ENCODE peak calls at places on chromosomes 16 and 17, in seven cellular contexts. Y is psoas muscle, R is cardiac fibroblast, W is esophagus squamous epithelium, Z is HFF-Myc, E is A549, D is GM12864. T is an unnamed sample.

GRCh38 chr17:77472837-77473214 is 332.1 kb downstream of the SEC14L1 start:
- DNase-seq in Y (no peak), Z (no peak), R (no peak), D (no peak), E (no peak), W (no peak), T (no peak)

GRCh38 chr16:73058221-73058615 is 10.3 kb upstream of the ZFHX3 start:
- DNase-seq in R (peak; percentile 66), Y (peak; percentile 79), E (no peak), Z (no peak), W (no peak), D (no peak), T (no peak)

GRCh38 chr17:69477204-69477899 is 62.9 kb downstream of the MAP2K6 start:
- DNase-seq in E (no peak), D (no peak), R (no peak), Y (no peak), Z (no peak), W (no peak), T (no peak)

GRCh38 chr16:75044800-75045361 is 46.1 kb downstream of the ZNRF1 start:
- DNase-seq in E (no peak), Y (peak; percentile 66), W (no peak), Z (no peak), D (peak; percentile 29), R (peak; percentile 61), T (peak; percentile 69)

GRCh38 chr16:86952769-86953168 is 364.4 kb downstream of the C16orf95 start:
- DNase-seq in R (no peak), W (no peak), E (no peak), Z (no peak), Y (no peak), D (no peak), T (no peak)

GRCh38 chr16:46908540-46909372 is 24.6 kb downstream of the GPT2 start:
- DNase-seq in D (no peak), Z (peak; percentile 30), W (no peak), E (peak; percentile 60), Y (no peak), R (peak; percentile 73), T (peak; percentile 73)

GRCh38 chr16:79212114-79212791 is 388.3 kb downstream of the MAF start:
- DNase-seq in R (no peak), W (no peak), D (no peak), Z (no peak), E (no peak), Y (no peak), T (no peak)

GRCh38 chr16:8572063-8572918 is 18.0 kb downstream of the TMEM114 start:
- DNase-seq in D (no peak), Z (no peak), W (no peak), Y (no peak), R (no peak), E (no peak), T (no peak)

GRCh38 chr17:10754109-10754508 is 24.3 kb upstream of the TMEM220 start:
- DNase-seq in E (peak; percentile 72), Y (no peak), Z (no peak), W (no peak), D (no peak), R (peak; percentile 28), T (peak; percentile 28)

GRCh38 chr16:88002211-88002610 is 51.0 kb downstream of the BANP start:
- DNase-seq in E (no peak), Y (no peak), W (no peak), D (no peak), R (no peak), Z (no peak), T (no peak)

GRCh38 chr16:88743693-88744519 is 37.6 kb downstream of the CTU2 start:
- DNase-seq in Y (peak; percentile 89), E (peak; percentile 83), W (no peak), D (peak; percentile 15), Z (no peak), R (peak; percentile 76), T (peak; percentile 69)

GRCh38 chr17:62692721-62693431 is 65.4 kb downstream of the MRC2 start:
- DNase-seq in W (no peak), D (no peak), E (peak; percentile 58), R (peak; percentile 54), Z (no peak), Y (peak; percentile 64), T (peak; percentile 33)

GRCh38 chr16:75306102-75306762 is 54.8 kb upstream of the BCAR1 start:
- DNase-seq in R (peak; percentile 16), Y (no peak), D (no peak), E (peak; percentile 54), W (no peak), Z (no peak), T (no peak)

GRCh38 chr16:58324792-58325191 is 30.0 kb upstream of the PRSS54 start:
- DNase-seq in D (no peak), Z (no peak), Y (no peak), R (no peak), E (no peak), W (no peak), T (no peak)

GRCh38 chr16:87653234-87653633 is 50.9 kb downstream of the JPH3 start:
- DNase-seq in Z (no peak), Y (no peak), E (peak; percentile 60), D (no peak), R (no peak), W (no peak), T (no peak)

GRCh38 chr17:80910043-80910442 is 81.6 kb upstream of the CHMP6 start:
- DNase-seq in E (no peak), R (no peak), Z (no peak), Y (peak; percentile 29), W (no peak), D (no peak), T (no peak)
- TF ChIP-seq CTCF in E (no peak), R (no peak), Z (no peak), Y (no peak), W (no peak), D (no peak), T (no peak)

GRCh38 chr17:82271401-82271800 is 2.1 kb downstream of the CSNK1D start:
- DNase-seq in W (no peak), Z (no peak), R (no peak), D (no peak), E (no peak), Y (no peak), T (no peak)

GRCh38 chr17:82274134-82275020 is 877 bp upstream of the CSNK1D start:
- DNase-seq in R (no peak), Y (no peak), E (no peak), D (no peak), W (no peak), Z (no peak), T (no peak)

GRCh38 chr17:82273327-82274133 is at the start of gene CSNK1D:
- DNase-seq in E (peak; percentile 94), R (peak; percentile 84), Y (peak; percentile 95), W (peak; percentile 72), Z (no peak), D (no peak), T (peak; percentile 89)

GRCh38 chr17:82270651-82271050 is 2.8 kb downstream of the CSNK1D start:
- DNase-seq in Z (no peak), R (no peak), Y (no peak), E (no peak), D (no peak), W (no peak), T (no peak)

DNA sequence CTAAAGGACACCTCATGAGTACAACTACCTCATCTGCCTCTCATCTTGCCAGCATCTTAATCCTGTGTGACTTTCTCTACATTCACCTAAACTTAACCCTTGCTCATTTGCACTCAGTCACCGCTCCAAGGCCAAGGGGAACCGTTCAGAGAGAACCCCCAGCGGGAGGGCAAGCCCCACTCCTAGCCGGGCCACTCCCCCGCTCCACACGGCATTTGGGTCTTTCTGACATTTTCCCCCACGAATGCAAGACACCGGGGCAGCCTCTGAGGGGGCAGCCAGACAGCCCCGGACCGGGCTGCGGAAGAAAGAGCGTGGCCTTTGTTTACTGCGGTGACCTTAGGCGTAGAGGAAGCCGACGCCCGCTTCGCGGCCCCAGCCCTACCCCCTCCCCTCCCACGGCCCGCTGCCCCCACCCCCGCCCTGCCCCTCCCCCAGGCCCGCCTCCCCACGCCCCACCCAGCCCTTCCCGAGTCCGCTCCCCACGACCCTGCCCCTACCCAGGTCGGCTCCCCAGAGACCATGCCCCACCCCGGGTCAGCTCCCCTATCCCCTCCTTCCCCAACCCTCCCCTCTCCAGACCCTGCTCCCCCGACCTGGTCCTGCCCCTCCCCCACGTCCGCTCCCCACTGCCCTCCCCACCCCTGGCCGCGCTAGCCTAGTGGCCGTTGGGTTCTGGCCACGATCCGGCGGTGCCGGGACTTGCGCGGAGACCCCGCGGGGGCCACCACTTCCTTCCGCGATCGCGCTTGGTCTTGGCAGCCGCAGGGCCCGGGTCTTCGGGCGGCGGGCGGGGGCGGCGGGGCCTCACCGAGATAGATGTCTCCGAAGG is 789 bp downstream of the CSNK1D start:
- DNase-seq in Z (no peak), W (no peak), Y (peak; percentile 79), E (peak; percentile 59), D (no peak), R (no peak), T (peak; percentile 19)
- H3K4me3 ChIP-seq in Z (peak overlapping the region; percentile 61), W (peak overlapping the region; percentile 95), Y (peak overlapping the region; percentile 83), E (peak overlapping the region; percentile 97), D (peak overlapping the region; percentile 84), R (peak overlapping the region; percentile 77), T (peak overlapping the region; percentile 86)

GRCh38 chr17:28725660-28726395 is at the start of gene TLCD1:
- DNase-seq in E (peak; percentile 92), Z (no peak), Y (peak; percentile 79), W (no peak), D (no peak), R (peak; percentile 85), T (peak; percentile 69)

GRCh38 chr17:28728364-28729200 is at the start of gene NEK8:
- DNase-seq in Z (peak; percentile 87), Y (peak; percentile 97), D (peak; percentile 79), W (peak; percentile 81), E (peak; percentile 96), R (peak; percentile 95), T (peak; percentile 94)

GRCh38 chr17:28726912-28727726 is 1.1 kb upstream of the TLCD1 start:
- DNase-seq in Y (peak; percentile 95), R (peak; percentile 95), E (peak; percentile 94), W (no peak), D (peak; percentile 81), Z (peak; percentile 84), T (peak; percentile 95)

GRCh38 chr17:28726396-28726911 is 421 bp upstream of the TLCD1 start:
- DNase-seq in D (no peak), E (peak; percentile 75), R (peak; percentile 55), Z (no peak), W (peak; percentile 41), Y (no peak), T (peak; percentile 55)

DNA sequence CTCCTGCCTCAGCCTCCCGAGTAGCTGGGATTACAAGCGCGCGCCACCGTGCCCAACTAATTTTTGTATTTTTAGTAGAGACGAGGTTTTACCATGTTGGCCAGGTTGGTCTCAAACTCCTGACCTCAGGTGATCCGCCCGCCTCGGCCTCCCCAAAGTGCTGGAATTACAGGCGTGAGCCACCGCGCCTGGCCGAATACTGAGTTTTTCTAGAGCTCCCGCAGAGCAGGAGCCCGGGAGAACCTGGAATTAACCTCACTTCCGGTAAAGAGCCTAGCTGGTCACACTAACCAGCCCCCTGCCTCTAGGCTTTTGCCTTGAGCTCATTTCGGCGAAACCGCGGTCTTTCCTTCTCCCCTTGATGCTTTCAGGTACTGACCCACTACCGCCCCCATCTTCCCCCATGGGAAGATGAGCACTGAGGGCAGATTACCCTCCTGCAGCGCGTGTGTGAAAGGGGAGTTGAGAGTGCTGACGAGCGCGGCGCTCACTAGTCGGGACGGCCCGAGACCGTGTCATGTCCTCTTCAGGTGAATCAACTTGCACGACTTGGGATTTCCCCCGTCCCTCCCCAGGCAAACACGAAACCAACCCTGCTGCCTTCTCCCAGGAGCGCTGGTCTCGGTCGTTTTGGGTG is 743 bp upstream of the NEK8 start:
- DNase-seq in Z (no peak), R (peak; percentile 27), E (peak; percentile 78), D (peak; percentile 91), Y (peak; percentile 73), W (no peak), T (peak; percentile 42)
- TF ChIP-seq CTCF in Z (peak; percentile 25), R (peak; percentile 25), E (peak; percentile 36), D (peak; percentile 32), Y (no peak), W (peak; percentile 37), T (peak; percentile 32)

GRCh38 chr16:30986129-30986991 is 1.4 kb downstream of the HSD3B7 start:
- DNase-seq in Z (no peak), W (no peak), E (no peak), R (no peak), Y (no peak), D (no peak), T (no peak)
- H3K4me3 ChIP-seq in Z (no peak overlapping the region), W (no peak overlapping the region), E (no peak overlapping the region), R (no peak overlapping the region), Y (no peak overlapping the region), D (no peak overlapping the region), T (no peak overlapping the region)